ENCODE peak calls at places on chromosome 14, in eight cellular contexts. One of them, this sample, is unnamed.

GRCh38 chr14:100677152-100677924 is 49.4 kb upstream of the DLK1 start:
- DNase-seq in hepatocyte: peak; percentile 63
- DNase-seq in uterus: peak; percentile 41
- DNase-seq in ovary: peak; percentile 84
- DNase-seq in epithelial cell of esophagus: no peak
- DNase-seq in HFFc6: peak; percentile 39
- DNase-seq in cardiac muscle cell: peak; percentile 62
- DNase-seq in mesothelial cell of epicardium: no peak
- DNase-seq in this sample: no peak

GRCh38 chr14:32620303-32620702 is 291.2 kb downstream of the AKAP6 start:
- DNase-seq in hepatocyte: no peak
- DNase-seq in uterus: no peak
- DNase-seq in ovary: no peak
- DNase-seq in epithelial cell of esophagus: peak; percentile 45
- DNase-seq in HFFc6: peak; percentile 59
- DNase-seq in cardiac muscle cell: no peak
- DNase-seq in mesothelial cell of epicardium: no peak
- DNase-seq in this sample: no peak

GRCh38 chr14:105913861-105914260 is 387.5 kb downstream of the TMEM121 start:
- DNase-seq in hepatocyte: no peak
- DNase-seq in uterus: no peak
- DNase-seq in ovary: no peak
- DNase-seq in epithelial cell of esophagus: no peak
- DNase-seq in HFFc6: no peak
- DNase-seq in cardiac muscle cell: no peak
- DNase-seq in mesothelial cell of epicardium: no peak
- DNase-seq in this sample: no peak

GRCh38 chr14:94322648-94323570 is at the start of gene SERPINA6:
- DNase-seq in hepatocyte: peak; percentile 39
- DNase-seq in uterus: no peak
- DNase-seq in ovary: no peak
- DNase-seq in epithelial cell of esophagus: no peak
- DNase-seq in HFFc6: no peak
- DNase-seq in cardiac muscle cell: no peak
- DNase-seq in mesothelial cell of epicardium: no peak
- DNase-seq in this sample: no peak

GRCh38 chr14:101480747-101481530 is 80.4 kb upstream of the DIO3 start:
- DNase-seq in hepatocyte: peak; percentile 68
- DNase-seq in uterus: peak; percentile 69
- DNase-seq in ovary: peak; percentile 57
- DNase-seq in epithelial cell of esophagus: peak; percentile 89
- DNase-seq in HFFc6: peak; percentile 27
- DNase-seq in cardiac muscle cell: no peak
- DNase-seq in mesothelial cell of epicardium: peak; percentile 35
- DNase-seq in this sample: no peak

GRCh38 chr14:59918824-59919581 is 941 bp upstream of the LRRC9 start:
- DNase-seq in hepatocyte: peak; percentile 53
- DNase-seq in uterus: no peak
- DNase-seq in ovary: no peak
- DNase-seq in epithelial cell of esophagus: peak; percentile 27
- DNase-seq in HFFc6: peak; percentile 18
- DNase-seq in cardiac muscle cell: peak; percentile 51
- DNase-seq in mesothelial cell of epicardium: peak; percentile 40
- DNase-seq in this sample: no peak

GRCh38 chr14:79543966-79544365 is 667.3 kb downstream of the DIO2 start:
- DNase-seq in hepatocyte: peak; percentile 50
- DNase-seq in uterus: no peak
- DNase-seq in ovary: no peak
- DNase-seq in epithelial cell of esophagus: peak; percentile 87
- DNase-seq in HFFc6: peak; percentile 18
- DNase-seq in cardiac muscle cell: peak; percentile 43
- DNase-seq in mesothelial cell of epicardium: no peak
- DNase-seq in this sample: no peak

GRCh38 chr14:95261616-95262510 is 57.8 kb downstream of the CLMN start:
- DNase-seq in hepatocyte: no peak
- DNase-seq in uterus: no peak
- DNase-seq in ovary: no peak
- DNase-seq in epithelial cell of esophagus: no peak
- DNase-seq in HFFc6: no peak
- DNase-seq in cardiac muscle cell: peak; percentile 23
- DNase-seq in mesothelial cell of epicardium: no peak
- DNase-seq in this sample: no peak

GRCh38 chr14:98580131-98580678 is 691.8 kb downstream of the BCL11B start:
- DNase-seq in hepatocyte: peak; percentile 38
- DNase-seq in uterus: no peak
- DNase-seq in ovary: no peak
- DNase-seq in epithelial cell of esophagus: peak; percentile 66
- DNase-seq in HFFc6: no peak
- DNase-seq in cardiac muscle cell: peak; percentile 66
- DNase-seq in mesothelial cell of epicardium: no peak
- DNase-seq in this sample: peak; percentile 28

GRCh38 chr14:81427348-81428058 is 27.4 kb upstream of the STON2 start:
- DNase-seq in hepatocyte: no peak
- DNase-seq in uterus: no peak
- DNase-seq in ovary: no peak
- DNase-seq in epithelial cell of esophagus: peak; percentile 10
- DNase-seq in HFFc6: no peak
- DNase-seq in cardiac muscle cell: peak; percentile 8
- DNase-seq in mesothelial cell of epicardium: no peak
- DNase-seq in this sample: no peak

GRCh38 chr14:28515571-28515970 is 251.0 kb upstream of the FOXG1 start:
- DNase-seq in hepatocyte: no peak
- DNase-seq in uterus: no peak
- DNase-seq in ovary: no peak
- DNase-seq in epithelial cell of esophagus: peak; percentile 94
- DNase-seq in HFFc6: no peak
- DNase-seq in cardiac muscle cell: no peak
- DNase-seq in mesothelial cell of epicardium: no peak
- DNase-seq in this sample: no peak

GRCh38 chr14:71397371-71397770 is 490.1 kb downstream of the PCNX1 start:
- DNase-seq in hepatocyte: no peak
- DNase-seq in uterus: no peak
- DNase-seq in ovary: no peak
- DNase-seq in epithelial cell of esophagus: no peak
- DNase-seq in HFFc6: no peak
- DNase-seq in cardiac muscle cell: no peak
- DNase-seq in mesothelial cell of epicardium: no peak
- DNase-seq in this sample: no peak

GRCh38 chr14:89477391-89477790 is 60.4 kb upstream of the FOXN3 start:
- DNase-seq in hepatocyte: no peak
- DNase-seq in uterus: no peak
- DNase-seq in ovary: peak; percentile 64
- DNase-seq in epithelial cell of esophagus: no peak
- DNase-seq in HFFc6: no peak
- DNase-seq in cardiac muscle cell: no peak
- DNase-seq in mesothelial cell of epicardium: no peak
- DNase-seq in this sample: no peak

GRCh38 chr14:92613008-92613658 is 99.6 kb downstream of the RIN3 start:
- DNase-seq in hepatocyte: no peak
- DNase-seq in uterus: no peak
- DNase-seq in ovary: no peak
- DNase-seq in epithelial cell of esophagus: peak; percentile 14
- DNase-seq in HFFc6: no peak
- DNase-seq in cardiac muscle cell: peak; percentile 48
- DNase-seq in mesothelial cell of epicardium: no peak
- DNase-seq in this sample: peak; percentile 54

GRCh38 chr14:81246561-81247270 is 26.0 kb upstream of the GTF2A1 start:
- DNase-seq in hepatocyte: no peak
- DNase-seq in uterus: no peak
- DNase-seq in ovary: no peak
- DNase-seq in epithelial cell of esophagus: peak; percentile 87
- DNase-seq in HFFc6: peak; percentile 47
- DNase-seq in cardiac muscle cell: no peak
- DNase-seq in mesothelial cell of epicardium: no peak
- DNase-seq in this sample: no peak

GRCh38 chr14:54120260-54120659 is 163.6 kb upstream of the BMP4 start:
- DNase-seq in hepatocyte: no peak
- DNase-seq in uterus: no peak
- DNase-seq in ovary: no peak
- DNase-seq in epithelial cell of esophagus: no peak
- DNase-seq in HFFc6: no peak
- DNase-seq in cardiac muscle cell: no peak
- DNase-seq in mesothelial cell of epicardium: no peak
- DNase-seq in this sample: no peak

GRCh38 chr14:75184039-75184438 is 7.6 kb upstream of the TMED10 start:
- DNase-seq in hepatocyte: no peak
- DNase-seq in uterus: no peak
- DNase-seq in ovary: no peak
- DNase-seq in epithelial cell of esophagus: no peak
- DNase-seq in HFFc6: no peak
- DNase-seq in cardiac muscle cell: no peak
- DNase-seq in mesothelial cell of epicardium: no peak
- DNase-seq in this sample: no peak

GRCh38 chr14:88232783-88233182 is 90.3 kb downstream of the KCNK10 start:
- DNase-seq in hepatocyte: no peak
- DNase-seq in uterus: no peak
- DNase-seq in ovary: no peak
- DNase-seq in epithelial cell of esophagus: no peak
- DNase-seq in HFFc6: no peak
- DNase-seq in cardiac muscle cell: peak; percentile 8
- DNase-seq in mesothelial cell of epicardium: no peak
- DNase-seq in this sample: no peak

GRCh38 chr14:73744874-73745529 is 30.8 kb upstream of the PNMA1 start:
- DNase-seq in hepatocyte: peak; percentile 48
- DNase-seq in uterus: no peak
- DNase-seq in ovary: peak; percentile 37
- DNase-seq in epithelial cell of esophagus: peak; percentile 90
- DNase-seq in HFFc6: no peak
- DNase-seq in cardiac muscle cell: no peak
- DNase-seq in mesothelial cell of epicardium: no peak
- DNase-seq in this sample: no peak

GRCh38 chr14:90397401-90398314 is 829 bp downstream of the CALM1 start:
- DNase-seq in hepatocyte: peak; percentile 69
- DNase-seq in uterus: peak; percentile 50
- DNase-seq in ovary: peak; percentile 76
- DNase-seq in epithelial cell of esophagus: peak; percentile 50
- DNase-seq in HFFc6: peak; percentile 37
- DNase-seq in cardiac muscle cell: peak; percentile 57
- DNase-seq in mesothelial cell of epicardium: peak; percentile 56
- DNase-seq in this sample: peak; percentile 40

GRCh38 chr14:33676135-33676566 is 274.7 kb downstream of the EGLN3 start:
- DNase-seq in hepatocyte: peak; percentile 60
- DNase-seq in uterus: no peak
- DNase-seq in ovary: no peak
- DNase-seq in epithelial cell of esophagus: peak; percentile 53
- DNase-seq in HFFc6: no peak
- DNase-seq in cardiac muscle cell: peak; percentile 62
- DNase-seq in mesothelial cell of epicardium: no peak
- DNase-seq in this sample: peak; percentile 16

GRCh38 chr14:101174980-101175606 is 271.6 kb upstream of the RTL1 start:
- DNase-seq in hepatocyte: no peak
- DNase-seq in uterus: peak; percentile 16
- DNase-seq in ovary: peak; percentile 12
- DNase-seq in epithelial cell of esophagus: no peak
- DNase-seq in HFFc6: no peak
- DNase-seq in cardiac muscle cell: no peak
- DNase-seq in mesothelial cell of epicardium: peak; percentile 26
- DNase-seq in this sample: no peak

GRCh38 chr14:83467811-83468210 is 1934.2 kb upstream of the SEL1L start:
- DNase-seq in hepatocyte: no peak
- DNase-seq in uterus: no peak
- DNase-seq in ovary: no peak
- DNase-seq in epithelial cell of esophagus: no peak
- DNase-seq in HFFc6: peak; percentile 20
- DNase-seq in cardiac muscle cell: no peak
- DNase-seq in mesothelial cell of epicardium: no peak
- DNase-seq in this sample: no peak

GRCh38 chr14:104331871-104332605 is 193.7 kb downstream of the KIF26A start:
- DNase-seq in hepatocyte: peak; percentile 2
- DNase-seq in uterus: no peak
- DNase-seq in ovary: no peak
- DNase-seq in epithelial cell of esophagus: no peak
- DNase-seq in HFFc6: no peak
- DNase-seq in cardiac muscle cell: no peak
- DNase-seq in mesothelial cell of epicardium: peak; percentile 22
- DNase-seq in this sample: no peak
- TF ChIP-seq CTCF in hepatocyte: no peak
- TF ChIP-seq CTCF in uterus: no peak
- TF ChIP-seq CTCF in ovary: no peak
- TF ChIP-seq CTCF in epithelial cell of esophagus: no peak
- TF ChIP-seq CTCF in HFFc6: peak; percentile 20
- TF ChIP-seq CTCF in cardiac muscle cell: no peak
- TF ChIP-seq CTCF in mesothelial cell of epicardium: peak; percentile 36
- TF ChIP-seq CTCF in this sample: peak; percentile 37

GRCh38 chr14:24113801-24114535 is 609 bp upstream of the DCAF11 start:
- DNase-seq in hepatocyte: peak; percentile 94
- DNase-seq in uterus: peak; percentile 85
- DNase-seq in ovary: peak; percentile 83
- DNase-seq in epithelial cell of esophagus: peak; percentile 88
- DNase-seq in HFFc6: peak; percentile 93
- DNase-seq in cardiac muscle cell: peak; percentile 91
- DNase-seq in mesothelial cell of epicardium: peak; percentile 66
- DNase-seq in this sample: peak; percentile 63
- TF ChIP-seq CTCF in hepatocyte: no peak
- TF ChIP-seq CTCF in uterus: peak; percentile 2
- TF ChIP-seq CTCF in ovary: peak; percentile 7
- TF ChIP-seq CTCF in epithelial cell of esophagus: no peak
- TF ChIP-seq CTCF in HFFc6: no peak
- TF ChIP-seq CTCF in cardiac muscle cell: no peak
- TF ChIP-seq CTCF in mesothelial cell of epicardium: no peak
- TF ChIP-seq CTCF in this sample: no peak

DNA sequence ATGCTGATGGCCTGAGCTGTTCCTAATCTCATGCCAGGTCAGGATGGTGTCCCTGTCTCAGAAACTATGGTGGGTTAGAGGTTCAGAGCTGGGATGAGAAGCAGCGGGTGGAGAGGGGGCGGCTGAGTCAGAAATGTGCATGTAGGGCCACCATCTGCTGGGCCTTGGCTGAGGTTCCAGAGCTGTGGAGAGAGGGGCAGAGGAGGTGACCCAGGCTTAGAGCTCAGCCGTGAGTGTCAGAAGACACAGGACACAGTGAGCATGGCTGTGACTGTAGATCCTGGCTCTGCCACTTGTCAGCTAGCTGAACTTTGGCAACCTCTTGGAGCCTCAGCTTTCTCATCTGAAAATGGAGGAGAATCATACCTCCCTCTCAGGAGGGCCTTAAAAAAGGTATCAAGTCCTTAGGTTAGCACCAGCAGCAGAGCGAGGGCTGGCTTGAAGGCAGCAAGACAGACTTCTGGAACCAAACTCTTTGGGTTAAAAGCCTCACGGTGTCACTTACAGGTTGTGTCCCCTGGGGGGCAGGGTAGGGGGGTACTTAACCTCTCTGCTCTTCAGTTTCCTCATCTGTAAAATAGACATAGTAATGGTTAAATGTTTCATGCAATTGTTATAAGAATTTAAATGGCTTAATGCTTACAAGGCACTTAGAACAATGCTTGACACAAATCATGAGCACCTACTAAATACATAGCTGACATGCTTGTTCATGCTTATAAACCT is 34.8 kb downstream of the TMEM229B start:
- DNase-seq in hepatocyte: no peak
- DNase-seq in uterus: no peak
- DNase-seq in ovary: no peak
- DNase-seq in epithelial cell of esophagus: no peak
- DNase-seq in HFFc6: no peak
- DNase-seq in cardiac muscle cell: no peak
- DNase-seq in mesothelial cell of epicardium: no peak
- DNase-seq in this sample: no peak
- TF ChIP-seq CTCF in hepatocyte: no peak
- TF ChIP-seq CTCF in uterus: no peak
- TF ChIP-seq CTCF in ovary: no peak
- TF ChIP-seq CTCF in epithelial cell of esophagus: no peak
- TF ChIP-seq CTCF in HFFc6: peak; percentile 8
- TF ChIP-seq CTCF in cardiac muscle cell: no peak
- TF ChIP-seq CTCF in mesothelial cell of epicardium: no peak
- TF ChIP-seq CTCF in this sample: no peak

GRCh38 chr14:41925409-41925808 is 318.7 kb downstream of the LRFN5 start:
- DNase-seq in hepatocyte: peak; percentile 39
- DNase-seq in uterus: no peak
- DNase-seq in ovary: no peak
- DNase-seq in epithelial cell of esophagus: peak; percentile 11
- DNase-seq in HFFc6: no peak
- DNase-seq in cardiac muscle cell: peak; percentile 51
- DNase-seq in mesothelial cell of epicardium: no peak
- DNase-seq in this sample: no peak
- TF ChIP-seq CTCF in hepatocyte: peak; percentile 48
- TF ChIP-seq CTCF in uterus: no peak
- TF ChIP-seq CTCF in ovary: no peak
- TF ChIP-seq CTCF in epithelial cell of esophagus: peak; percentile 25
- TF ChIP-seq CTCF in HFFc6: no peak
- TF ChIP-seq CTCF in cardiac muscle cell: peak; percentile 49
- TF ChIP-seq CTCF in mesothelial cell of epicardium: no peak
- TF ChIP-seq CTCF in this sample: peak; percentile 37